ENCODE peak calls at places on chromosomes 6 and 20, in nine cellular contexts. One of them, this sample, is unnamed.

GRCh38 chr20:25418779-25419178 is 11.3 kb downstream of the GINS1 start:
- DNase-seq in D721Med: no peak
- DNase-seq in B cell: no peak
- DNase-seq in prostate gland: no peak
- DNase-seq in kidney tubule cell: peak
- DNase-seq in NCI-H510A treated with DMSO at 0.1 percent for 48 hours: no peak
- DNase-seq in skeletal muscle cell: peak
- DNase-seq in upper lobe of right lung: no peak
- DNase-seq in fibroblast of the aortic adventitia: no peak
- DNase-seq in this sample: no peak

GRCh38 chr6:108948252-108948651 is 100.0 kb downstream of the ARMC2 start:
- DNase-seq in NCI-H510A treated with DMSO at 0.1 percent for 48 hours: peak
- DNase-seq in D721Med: no peak
- DNase-seq in skeletal muscle cell: no peak
- DNase-seq in fibroblast of the aortic adventitia: no peak
- DNase-seq in upper lobe of right lung: no peak
- DNase-seq in B cell: no peak
- DNase-seq in kidney tubule cell: peak
- DNase-seq in prostate gland: peak
- DNase-seq in this sample: no peak

GRCh38 chr6:37788259-37788658 is 31.3 kb upstream of the ZFAND3 start:
- DNase-seq in prostate gland: no peak
- DNase-seq in upper lobe of right lung: no peak
- DNase-seq in kidney tubule cell: peak
- DNase-seq in B cell: no peak
- DNase-seq in D721Med: no peak
- DNase-seq in fibroblast of the aortic adventitia: no peak
- DNase-seq in skeletal muscle cell: no peak
- DNase-seq in NCI-H510A treated with DMSO at 0.1 percent for 48 hours: no peak
- DNase-seq in this sample: no peak

GRCh38 chr6:27966044-27966443 is 9.0 kb downstream of the OR2B6 start:
- DNase-seq in skeletal muscle cell: no peak
- DNase-seq in D721Med: no peak
- DNase-seq in B cell: peak
- DNase-seq in kidney tubule cell: no peak
- DNase-seq in fibroblast of the aortic adventitia: no peak
- DNase-seq in prostate gland: no peak
- DNase-seq in upper lobe of right lung: no peak
- DNase-seq in NCI-H510A treated with DMSO at 0.1 percent for 48 hours: no peak
- DNase-seq in this sample: no peak

GRCh38 chr6:50333696-50334095 is 284.0 kb upstream of the DEFB112 start:
- DNase-seq in B cell: no peak
- DNase-seq in prostate gland: no peak
- DNase-seq in D721Med: no peak
- DNase-seq in upper lobe of right lung: no peak
- DNase-seq in NCI-H510A treated with DMSO at 0.1 percent for 48 hours: no peak
- DNase-seq in skeletal muscle cell: no peak
- DNase-seq in fibroblast of the aortic adventitia: no peak
- DNase-seq in kidney tubule cell: no peak
- DNase-seq in this sample: no peak

GRCh38 chr6:112939543-112939942 is 592.4 kb downstream of the RFPL4B start:
- DNase-seq in B cell: no peak
- DNase-seq in NCI-H510A treated with DMSO at 0.1 percent for 48 hours: peak
- DNase-seq in upper lobe of right lung: no peak
- DNase-seq in kidney tubule cell: peak
- DNase-seq in D721Med: no peak
- DNase-seq in prostate gland: no peak
- DNase-seq in skeletal muscle cell: no peak
- DNase-seq in fibroblast of the aortic adventitia: peak
- DNase-seq in this sample: peak

GRCh38 chr6:3308106-3308505 is 49.4 kb downstream of the PSMG4 start:
- DNase-seq in prostate gland: no peak
- DNase-seq in NCI-H510A treated with DMSO at 0.1 percent for 48 hours: no peak
- DNase-seq in D721Med: no peak
- DNase-seq in fibroblast of the aortic adventitia: no peak
- DNase-seq in upper lobe of right lung: no peak
- DNase-seq in kidney tubule cell: no peak
- DNase-seq in B cell: no peak
- DNase-seq in skeletal muscle cell: no peak
- DNase-seq in this sample: no peak

GRCh38 chr20:44811150-44811685 is 872 bp upstream of the RIMS4 start:
- DNase-seq in upper lobe of right lung: no peak
- DNase-seq in skeletal muscle cell: no peak
- DNase-seq in prostate gland: no peak
- DNase-seq in D721Med: no peak
- DNase-seq in kidney tubule cell: no peak
- DNase-seq in B cell: peak
- DNase-seq in fibroblast of the aortic adventitia: no peak
- DNase-seq in NCI-H510A treated with DMSO at 0.1 percent for 48 hours: no peak
- DNase-seq in this sample: no peak

GRCh38 chr6:156421933-156422332 is 355.2 kb upstream of the ARID1B start:
- DNase-seq in upper lobe of right lung: no peak
- DNase-seq in fibroblast of the aortic adventitia: no peak
- DNase-seq in D721Med: no peak
- DNase-seq in B cell: no peak
- DNase-seq in prostate gland: no peak
- DNase-seq in kidney tubule cell: no peak
- DNase-seq in skeletal muscle cell: no peak
- DNase-seq in NCI-H510A treated with DMSO at 0.1 percent for 48 hours: no peak
- DNase-seq in this sample: no peak

GRCh38 chr20:58900292-58900931 is 47.9 kb downstream of the GNAS start:
- DNase-seq in NCI-H510A treated with DMSO at 0.1 percent for 48 hours: no peak
- DNase-seq in B cell: no peak
- DNase-seq in D721Med: no peak
- DNase-seq in upper lobe of right lung: no peak
- DNase-seq in kidney tubule cell: no peak
- DNase-seq in skeletal muscle cell: no peak
- DNase-seq in prostate gland: no peak
- DNase-seq in fibroblast of the aortic adventitia: no peak
- DNase-seq in this sample: no peak

GRCh38 chr6:5582758-5583157 is 321.4 kb downstream of the FARS2 start:
- DNase-seq in skeletal muscle cell: no peak
- DNase-seq in B cell: no peak
- DNase-seq in kidney tubule cell: no peak
- DNase-seq in NCI-H510A treated with DMSO at 0.1 percent for 48 hours: no peak
- DNase-seq in D721Med: no peak
- DNase-seq in prostate gland: no peak
- DNase-seq in upper lobe of right lung: no peak
- DNase-seq in fibroblast of the aortic adventitia: no peak
- DNase-seq in this sample: no peak

GRCh38 chr6:41356838-41357237 is 21.4 kb downstream of the NCR2 start:
- DNase-seq in upper lobe of right lung: no peak
- DNase-seq in prostate gland: no peak
- DNase-seq in kidney tubule cell: no peak
- DNase-seq in B cell: no peak
- DNase-seq in D721Med: no peak
- DNase-seq in skeletal muscle cell: no peak
- DNase-seq in fibroblast of the aortic adventitia: no peak
- DNase-seq in NCI-H510A treated with DMSO at 0.1 percent for 48 hours: no peak
- DNase-seq in this sample: no peak

GRCh38 chr6:101544286-101544685 is 150.8 kb downstream of the GRIK2 start:
- DNase-seq in D721Med: no peak
- DNase-seq in skeletal muscle cell: no peak
- DNase-seq in NCI-H510A treated with DMSO at 0.1 percent for 48 hours: no peak
- DNase-seq in upper lobe of right lung: no peak
- DNase-seq in fibroblast of the aortic adventitia: no peak
- DNase-seq in prostate gland: no peak
- DNase-seq in kidney tubule cell: peak
- DNase-seq in B cell: no peak
- DNase-seq in this sample: no peak

GRCh38 chr6:165662671-165663282 is at the start of gene PDE10A:
- DNase-seq in NCI-H510A treated with DMSO at 0.1 percent for 48 hours: no peak
- DNase-seq in skeletal muscle cell: no peak
- DNase-seq in B cell: peak
- DNase-seq in fibroblast of the aortic adventitia: peak
- DNase-seq in prostate gland: no peak
- DNase-seq in kidney tubule cell: peak
- DNase-seq in D721Med: no peak
- DNase-seq in upper lobe of right lung: no peak
- DNase-seq in this sample: no peak

GRCh38 chr6:11586117-11586516 is 48.6 kb downstream of the TMEM170B start:
- DNase-seq in B cell: no peak
- DNase-seq in upper lobe of right lung: no peak
- DNase-seq in D721Med: no peak
- DNase-seq in NCI-H510A treated with DMSO at 0.1 percent for 48 hours: no peak
- DNase-seq in skeletal muscle cell: no peak
- DNase-seq in kidney tubule cell: peak
- DNase-seq in prostate gland: no peak
- DNase-seq in fibroblast of the aortic adventitia: no peak
- DNase-seq in this sample: no peak

GRCh38 chr20:58832442-58832841 is 18.3 kb downstream of the GNAS-AS1 start:
- DNase-seq in NCI-H510A treated with DMSO at 0.1 percent for 48 hours: no peak
- DNase-seq in D721Med: no peak
- DNase-seq in fibroblast of the aortic adventitia: no peak
- DNase-seq in skeletal muscle cell: no peak
- DNase-seq in upper lobe of right lung: no peak
- DNase-seq in B cell: no peak
- DNase-seq in kidney tubule cell: no peak
- DNase-seq in prostate gland: no peak
- DNase-seq in this sample: no peak

GRCh38 chr6:20835315-20836010 is 301.2 kb downstream of the CDKAL1 start:
- DNase-seq in skeletal muscle cell: no peak
- DNase-seq in kidney tubule cell: no peak
- DNase-seq in NCI-H510A treated with DMSO at 0.1 percent for 48 hours: no peak
- DNase-seq in B cell: no peak
- DNase-seq in upper lobe of right lung: no peak
- DNase-seq in fibroblast of the aortic adventitia: no peak
- DNase-seq in prostate gland: no peak
- DNase-seq in D721Med: no peak
- DNase-seq in this sample: no peak

GRCh38 chr6:44569931-44570385 is 182.5 kb downstream of the CDC5L start:
- DNase-seq in prostate gland: peak
- DNase-seq in upper lobe of right lung: peak
- DNase-seq in NCI-H510A treated with DMSO at 0.1 percent for 48 hours: no peak
- DNase-seq in fibroblast of the aortic adventitia: peak
- DNase-seq in D721Med: no peak
- DNase-seq in kidney tubule cell: no peak
- DNase-seq in skeletal muscle cell: no peak
- DNase-seq in B cell: no peak
- DNase-seq in this sample: no peak

GRCh38 chr6:148617522-148617921 is 129.3 kb upstream of the UST start:
- DNase-seq in skeletal muscle cell: no peak
- DNase-seq in fibroblast of the aortic adventitia: no peak
- DNase-seq in kidney tubule cell: no peak
- DNase-seq in prostate gland: no peak
- DNase-seq in NCI-H510A treated with DMSO at 0.1 percent for 48 hours: no peak
- DNase-seq in D721Med: no peak
- DNase-seq in B cell: no peak
- DNase-seq in upper lobe of right lung: no peak
- DNase-seq in this sample: no peak

GRCh38 chr6:29200767-29201662 is 30.3 kb downstream of the OR2J2 start:
- DNase-seq in NCI-H510A treated with DMSO at 0.1 percent for 48 hours: no peak
- DNase-seq in D721Med: no peak
- DNase-seq in fibroblast of the aortic adventitia: no peak
- DNase-seq in kidney tubule cell: no peak
- DNase-seq in prostate gland: no peak
- DNase-seq in B cell: no peak
- DNase-seq in upper lobe of right lung: peak
- DNase-seq in skeletal muscle cell: no peak
- DNase-seq in this sample: no peak

GRCh38 chr6:158361961-158362634 is 49.8 kb downstream of the TULP4 start:
- DNase-seq in B cell: no peak
- DNase-seq in D721Med: no peak
- DNase-seq in fibroblast of the aortic adventitia: peak
- DNase-seq in upper lobe of right lung: no peak
- DNase-seq in prostate gland: no peak
- DNase-seq in kidney tubule cell: no peak
- DNase-seq in NCI-H510A treated with DMSO at 0.1 percent for 48 hours: no peak
- DNase-seq in skeletal muscle cell: peak
- DNase-seq in this sample: no peak

GRCh38 chr6:147054871-147055270 is 149.3 kb upstream of the STXBP5 start:
- DNase-seq in B cell: no peak
- DNase-seq in skeletal muscle cell: no peak
- DNase-seq in prostate gland: no peak
- DNase-seq in fibroblast of the aortic adventitia: no peak
- DNase-seq in D721Med: no peak
- DNase-seq in NCI-H510A treated with DMSO at 0.1 percent for 48 hours: no peak
- DNase-seq in kidney tubule cell: no peak
- DNase-seq in upper lobe of right lung: no peak
- DNase-seq in this sample: no peak

GRCh38 chr20:32444474-32445220 is 86.5 kb downstream of the ASXL1 start:
- DNase-seq in kidney tubule cell: no peak
- DNase-seq in prostate gland: no peak
- DNase-seq in fibroblast of the aortic adventitia: no peak
- DNase-seq in B cell: no peak
- DNase-seq in NCI-H510A treated with DMSO at 0.1 percent for 48 hours: no peak
- DNase-seq in skeletal muscle cell: no peak
- DNase-seq in upper lobe of right lung: no peak
- DNase-seq in D721Med: no peak
- DNase-seq in this sample: no peak

GRCh38 chr6:5537967-5538366 is 276.7 kb downstream of the FARS2 start:
- DNase-seq in skeletal muscle cell: no peak
- DNase-seq in D721Med: no peak
- DNase-seq in kidney tubule cell: no peak
- DNase-seq in prostate gland: no peak
- DNase-seq in upper lobe of right lung: no peak
- DNase-seq in NCI-H510A treated with DMSO at 0.1 percent for 48 hours: no peak
- DNase-seq in fibroblast of the aortic adventitia: peak
- DNase-seq in B cell: no peak
- DNase-seq in this sample: no peak

GRCh38 chr6:110898111-110898510 is 23.5 kb downstream of the AMD1 start:
- DNase-seq in NCI-H510A treated with DMSO at 0.1 percent for 48 hours: no peak
- DNase-seq in B cell: no peak
- DNase-seq in skeletal muscle cell: no peak
- DNase-seq in fibroblast of the aortic adventitia: no peak
- DNase-seq in D721Med: no peak
- DNase-seq in prostate gland: no peak
- DNase-seq in kidney tubule cell: no peak
- DNase-seq in upper lobe of right lung: no peak
- DNase-seq in this sample: no peak

GRCh38 chr6:81475646-81476045 is 276.8 kb downstream of the TENT5A start:
- DNase-seq in fibroblast of the aortic adventitia: peak
- DNase-seq in prostate gland: no peak
- DNase-seq in kidney tubule cell: no peak
- DNase-seq in D721Med: no peak
- DNase-seq in NCI-H510A treated with DMSO at 0.1 percent for 48 hours: no peak
- DNase-seq in B cell: no peak
- DNase-seq in skeletal muscle cell: peak
- DNase-seq in upper lobe of right lung: no peak
- DNase-seq in this sample: no peak

GRCh38 chr6:43738877-43739641 is 31.0 kb upstream of the VEGFA start:
- DNase-seq in kidney tubule cell: no peak
- DNase-seq in D721Med: no peak
- DNase-seq in fibroblast of the aortic adventitia: no peak
- DNase-seq in B cell: no peak
- DNase-seq in skeletal muscle cell: no peak
- DNase-seq in upper lobe of right lung: peak
- DNase-seq in prostate gland: no peak
- DNase-seq in NCI-H510A treated with DMSO at 0.1 percent for 48 hours: no peak
- DNase-seq in this sample: no peak